ENCODE peak calls at places on chromosomes 12 and 14, in eight cellular contexts. U is HCT116, V is suprapubic skin, F is lower lobe of right lung, Y is thoracic aorta, W is astrocyte of the spinal cord, N is SK-N-SH, R is epithelial cell of proximal tubule. M is an unnamed sample.
A peak's percentile ranks its signal among the peaks of the same experiment; 100 is the strongest.

GRCh38 chr12:43148711-43149110 is 403.3 kb downstream of the ADAMTS20 start:
- DNase-seq in V (no peak), U (no peak), F (no peak), W (no peak), N (no peak), Y (no peak), R (no peak), M (no peak)

GRCh38 chr12:2319136-2319535 is 266.3 kb downstream of the CACNA1C start:
- DNase-seq in V (no peak), W (no peak), R (no peak), Y (no peak), F (no peak), U (no peak), N (no peak), M (no peak)

GRCh38 chr12:81330480-81330879 is 252.6 kb downstream of the ACSS3 start:
- DNase-seq in Y (no peak), W (no peak), N (no peak), R (no peak), U (no peak), V (no peak), F (no peak), M (no peak)

GRCh38 chr12:64611430-64612286 is 1.4 kb downstream of the RASSF3 start:
- DNase-seq in F (peak; percentile 59), Y (no peak), V (no peak), U (no peak), W (peak; percentile 36), R (no peak), N (peak; percentile 66), M (no peak)

GRCh38 chr12:118061011-118061875 is at the start of gene WSB2:
- DNase-seq in F (peak; percentile 80), U (no peak), W (peak; percentile 69), V (peak; percentile 83), R (no peak), N (peak; percentile 88), Y (peak; percentile 54), M (peak; percentile 94)

GRCh38 chr12:125434936-125435443 is 369.8 kb downstream of the AACS start:
- DNase-seq in R (no peak), U (no peak), Y (no peak), N (no peak), F (no peak), V (no peak), W (no peak), M (no peak)

GRCh38 chr14:26855051-26855753 is 257.4 kb upstream of the NOVA1 start:
- DNase-seq in N (no peak), U (no peak), Y (no peak), V (no peak), R (no peak), F (no peak), W (no peak), M (no peak)

GRCh38 chr12:27552886-27553560 is 29.0 kb downstream of the PPFIBP1 start:
- DNase-seq in W (no peak), U (no peak), N (no peak), R (no peak), V (no peak), Y (no peak), F (no peak), M (no peak)

GRCh38 chr14:103492156-103492555 is 30.5 kb downstream of the CKB start:
- DNase-seq in N (no peak), Y (no peak), F (no peak), W (no peak), U (no peak), R (no peak), V (no peak), M (no peak)

GRCh38 chr12:106724934-106725333 is 49.5 kb upstream of the RIC8B start:
- DNase-seq in F (no peak), V (no peak), U (no peak), Y (no peak), R (no peak), W (no peak), N (no peak), M (no peak)

GRCh38 chr14:88040141-88040540 is 35.2 kb downstream of the GPR65 start:
- DNase-seq in V (no peak), N (no peak), U (no peak), W (no peak), Y (no peak), R (no peak), F (no peak), M (no peak)

GRCh38 chr14:21913759-21914158 is 240.1 kb upstream of the OR4E1 start:
- DNase-seq in R (peak; percentile 59), N (peak; percentile 4), F (peak; percentile 47), Y (no peak), V (no peak), W (peak; percentile 69), U (peak; percentile 71), M (no peak)

GRCh38 chr12:45342171-45342570 is 126.3 kb downstream of the ANO6 start:
- DNase-seq in V (no peak), U (no peak), F (no peak), Y (no peak), W (no peak), R (no peak), N (no peak), M (no peak)

GRCh38 chr14:50603565-50603964 is 43.6 kb downstream of the ATL1 start:
- DNase-seq in Y (no peak), N (no peak), W (no peak), R (no peak), V (no peak), F (no peak), U (no peak), M (no peak)

GRCh38 chr14:61644834-61645233 is 50.5 kb upstream of the HIF1A start:
- DNase-seq in F (no peak), W (no peak), N (peak; percentile 62), U (no peak), Y (no peak), R (no peak), V (no peak), M (no peak)

GRCh38 chr12:101959607-101960006 is 82.2 kb downstream of the DRAM1 start:
- DNase-seq in R (no peak), F (no peak), Y (no peak), N (no peak), V (no peak), U (no peak), W (no peak), M (no peak)

GRCh38 chr12:121926874-121927706 is 8.7 kb downstream of the CFAP251 start:
- DNase-seq in U (no peak), N (no peak), V (no peak), R (no peak), F (no peak), W (no peak), Y (no peak), M (no peak)

GRCh38 chr12:4015225-4016076 is 142.3 kb upstream of the PARP11 start:
- DNase-seq in Y (no peak), F (peak; percentile 55), U (no peak), N (no peak), W (no peak), R (no peak), V (no peak), M (no peak)

GRCh38 chr12:97862072-97862471 is 399.5 kb downstream of the RMST start:
- DNase-seq in Y (no peak), W (no peak), N (no peak), U (no peak), R (no peak), F (no peak), V (no peak), M (no peak)

GRCh38 chr12:118548887-118549286 is 172.5 kb downstream of the SUDS3 start:
- DNase-seq in W (no peak), R (peak; percentile 13), U (no peak), N (no peak), F (no peak), V (no peak), Y (no peak), M (peak; percentile 31)

DNA sequence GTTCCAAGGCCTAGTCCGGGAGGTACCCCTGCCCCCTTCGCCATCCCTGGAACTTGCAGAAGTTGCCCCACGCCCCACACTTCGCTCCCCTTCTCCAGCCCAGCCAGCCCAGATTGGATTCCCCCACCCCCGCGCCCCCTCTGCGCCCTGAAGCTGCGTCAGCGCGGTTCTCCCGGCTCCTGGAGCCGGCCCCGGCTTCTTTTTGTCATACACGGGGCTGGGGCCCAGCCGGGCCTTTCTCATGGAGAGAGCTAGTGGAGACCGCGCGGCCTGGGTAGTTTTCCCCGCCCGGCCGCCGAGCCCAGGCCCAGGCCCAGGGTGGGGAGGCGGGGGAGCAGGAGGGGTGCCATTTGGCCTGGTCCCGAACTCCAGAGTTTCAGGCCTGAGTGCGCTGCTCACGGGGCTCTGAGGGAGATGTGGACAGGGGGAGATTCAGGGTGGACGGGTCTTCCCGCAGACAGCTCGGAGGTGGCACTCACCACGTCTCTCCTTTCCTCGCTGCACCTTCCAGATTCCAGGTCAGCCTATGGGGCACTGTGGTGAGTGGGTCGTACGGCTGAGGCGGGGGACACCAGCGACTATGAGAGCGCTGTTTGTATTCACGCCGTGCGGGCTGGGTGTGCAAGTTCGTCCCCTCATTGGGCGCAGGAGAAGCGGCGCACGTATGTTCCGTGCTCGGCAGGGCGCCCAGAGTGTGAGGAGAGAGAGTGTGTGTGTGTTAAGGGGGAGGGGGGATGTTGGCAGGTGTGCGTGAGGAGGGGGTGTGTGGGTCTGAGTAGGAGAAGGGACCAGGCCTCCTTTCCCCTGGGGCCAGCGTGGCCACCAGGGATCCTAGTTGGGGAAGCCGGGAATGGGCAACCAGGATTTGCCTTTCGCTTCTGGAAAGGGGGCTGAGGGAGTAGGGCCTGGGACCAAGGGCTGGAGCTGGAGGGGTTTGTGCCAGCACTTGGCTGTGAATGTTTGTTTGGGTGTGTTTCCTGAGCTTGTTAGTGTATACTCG is 820 bp upstream of the LHX5 start:
- DNase-seq in F (no peak), W (no peak), Y (no peak), U (no peak), V (no peak), N (peak; percentile 27), R (no peak), M (no peak)
- H3K4me3 ChIP-seq in F (no peak overlapping the region), W (no peak overlapping the region), Y (no peak overlapping the region), U (no peak overlapping the region), V (no peak overlapping the region), N (no peak overlapping the region), R (no peak overlapping the region), M (no peak overlapping the region)

GRCh38 chr14:75301666-75302325 is 23.2 kb downstream of the FOS start:
- DNase-seq in Y (no peak), U (no peak), N (no peak), W (no peak), F (peak; percentile 82), R (no peak), V (peak; percentile 71), M (no peak)
- H3K4me3 ChIP-seq in Y (no peak overlapping the region), U (no peak overlapping the region), N (no peak overlapping the region), W (no peak overlapping the region), F (no peak overlapping the region), R (no peak overlapping the region), V (no peak overlapping the region), M (no peak overlapping the region)

GRCh38 chr12:127929172-127929571 is 337.8 kb upstream of the TMEM132C start:
- DNase-seq in U (no peak), F (no peak), N (no peak), V (no peak), R (no peak), Y (no peak), W (no peak), M (no peak)
- H3K4me3 ChIP-seq in U (no peak overlapping the region), F (no peak overlapping the region), N (no peak overlapping the region), V (no peak overlapping the region), R (no peak overlapping the region), Y (peak overlapping the region; percentile 42), W (no peak overlapping the region), M (no peak overlapping the region)

DNA sequence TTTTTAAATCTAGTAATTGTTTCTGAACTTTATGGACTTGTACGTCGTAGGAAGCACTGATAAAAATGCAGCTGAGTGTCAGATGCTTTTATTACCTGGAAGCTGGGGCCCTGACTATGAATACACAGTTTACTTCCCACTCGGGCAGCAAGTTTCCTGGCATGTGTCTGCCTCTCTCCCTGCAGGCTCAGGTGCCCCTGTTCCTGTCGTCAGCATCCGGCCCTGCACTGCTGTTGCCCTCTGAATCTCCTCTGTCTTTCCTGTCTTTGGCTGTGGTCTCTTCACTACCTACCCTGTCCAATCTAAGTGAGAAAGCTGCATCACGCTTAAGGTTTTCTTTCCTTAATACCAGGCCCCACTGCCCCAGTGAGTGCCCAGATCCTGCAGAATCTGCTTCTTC is 75.9 kb downstream of the PELI2 start:
- DNase-seq in N (no peak), U (no peak), F (no peak), R (no peak), V (no peak), W (no peak), Y (no peak), M (no peak)
- H3K4me3 ChIP-seq in N (no peak overlapping the region), U (no peak overlapping the region), F (no peak overlapping the region), R (no peak overlapping the region), V (no peak overlapping the region), W (no peak overlapping the region), Y (no peak overlapping the region), M (no peak overlapping the region)

M was measured in esophagus muscularis mucosa.